ENCODE peak calls at places on chromosome 15, in eight cellular contexts. One of them, this sample, is unnamed.
A peak's percentile ranks its signal among the peaks of the same experiment; 100 is the strongest.

GRCh38 chr15:99053380-99054024 is 45.9 kb upstream of the PGPEP1L start:
- DNase-seq in T1000: no peak
- DNase-seq in bronchial epithelial cell: no peak
- DNase-seq in NCI-H510A treated with DMSO at 0.1 percent for 48 hours: no peak
- DNase-seq in stomach: no peak
- DNase-seq in ovary: no peak
- DNase-seq in smooth muscle cell of the brain vasculature: no peak
- DNase-seq in effector memory CD8-positive, alpha-beta T cell: no peak
- DNase-seq in this sample: no peak

GRCh38 chr15:79086814-79087213 is 3.8 kb downstream of the RASGRF1 start:
- DNase-seq in T1000: no peak
- DNase-seq in bronchial epithelial cell: no peak
- DNase-seq in NCI-H510A treated with DMSO at 0.1 percent for 48 hours: no peak
- DNase-seq in stomach: peak; percentile 8
- DNase-seq in ovary: no peak
- DNase-seq in smooth muscle cell of the brain vasculature: no peak
- DNase-seq in effector memory CD8-positive, alpha-beta T cell: no peak
- DNase-seq in this sample: no peak

GRCh38 chr15:73568881-73569280 is 64.3 kb downstream of the NPTN start:
- DNase-seq in T1000: no peak
- DNase-seq in bronchial epithelial cell: no peak
- DNase-seq in NCI-H510A treated with DMSO at 0.1 percent for 48 hours: no peak
- DNase-seq in stomach: no peak
- DNase-seq in ovary: no peak
- DNase-seq in smooth muscle cell of the brain vasculature: no peak
- DNase-seq in effector memory CD8-positive, alpha-beta T cell: no peak
- DNase-seq in this sample: no peak

GRCh38 chr15:74578496-74578994 is 37.1 kb upstream of the CLK3 start:
- DNase-seq in T1000: no peak
- DNase-seq in bronchial epithelial cell: no peak
- DNase-seq in NCI-H510A treated with DMSO at 0.1 percent for 48 hours: no peak
- DNase-seq in stomach: no peak
- DNase-seq in ovary: no peak
- DNase-seq in smooth muscle cell of the brain vasculature: no peak
- DNase-seq in effector memory CD8-positive, alpha-beta T cell: no peak
- DNase-seq in this sample: no peak

GRCh38 chr15:80854104-80854503 is 74.9 kb downstream of the CEMIP start:
- DNase-seq in T1000: no peak
- DNase-seq in bronchial epithelial cell: no peak
- DNase-seq in NCI-H510A treated with DMSO at 0.1 percent for 48 hours: no peak
- DNase-seq in stomach: no peak
- DNase-seq in ovary: peak; percentile 75
- DNase-seq in smooth muscle cell of the brain vasculature: no peak
- DNase-seq in effector memory CD8-positive, alpha-beta T cell: no peak
- DNase-seq in this sample: no peak

GRCh38 chr15:75454471-75455418 is 3.3 kb upstream of the SIN3A start:
- DNase-seq in T1000: peak; percentile 51
- DNase-seq in bronchial epithelial cell: peak; percentile 39
- DNase-seq in NCI-H510A treated with DMSO at 0.1 percent for 48 hours: peak; percentile 23
- DNase-seq in stomach: peak; percentile 67
- DNase-seq in ovary: peak; percentile 82
- DNase-seq in smooth muscle cell of the brain vasculature: no peak
- DNase-seq in effector memory CD8-positive, alpha-beta T cell: peak; percentile 78
- DNase-seq in this sample: peak; percentile 81

GRCh38 chr15:27704939-27705514 is 394.1 kb downstream of the OCA2 start:
- DNase-seq in T1000: no peak
- DNase-seq in bronchial epithelial cell: no peak
- DNase-seq in NCI-H510A treated with DMSO at 0.1 percent for 48 hours: no peak
- DNase-seq in stomach: no peak
- DNase-seq in ovary: no peak
- DNase-seq in smooth muscle cell of the brain vasculature: no peak
- DNase-seq in effector memory CD8-positive, alpha-beta T cell: no peak
- DNase-seq in this sample: no peak

GRCh38 chr15:70091649-70092461 is 5.9 kb downstream of the TLE3 start:
- DNase-seq in T1000: no peak
- DNase-seq in bronchial epithelial cell: peak; percentile 87
- DNase-seq in NCI-H510A treated with DMSO at 0.1 percent for 48 hours: peak; percentile 77
- DNase-seq in stomach: peak; percentile 67
- DNase-seq in ovary: no peak
- DNase-seq in smooth muscle cell of the brain vasculature: no peak
- DNase-seq in effector memory CD8-positive, alpha-beta T cell: peak; percentile 26
- DNase-seq in this sample: no peak

GRCh38 chr15:73273181-73274002 is 95.4 kb downstream of the HCN4 start:
- DNase-seq in T1000: no peak
- DNase-seq in bronchial epithelial cell: peak; percentile 51
- DNase-seq in NCI-H510A treated with DMSO at 0.1 percent for 48 hours: peak; percentile 49
- DNase-seq in stomach: peak; percentile 44
- DNase-seq in ovary: peak; percentile 43
- DNase-seq in smooth muscle cell of the brain vasculature: peak; percentile 32
- DNase-seq in effector memory CD8-positive, alpha-beta T cell: peak; percentile 38
- DNase-seq in this sample: peak; percentile 55

GRCh38 chr15:29102911-29103824 is 166.5 kb downstream of the NSMCE3 start:
- DNase-seq in T1000: peak; percentile 34
- DNase-seq in bronchial epithelial cell: no peak
- DNase-seq in NCI-H510A treated with DMSO at 0.1 percent for 48 hours: no peak
- DNase-seq in stomach: no peak
- DNase-seq in ovary: peak; percentile 60
- DNase-seq in smooth muscle cell of the brain vasculature: no peak
- DNase-seq in effector memory CD8-positive, alpha-beta T cell: no peak
- DNase-seq in this sample: no peak

GRCh38 chr15:96969892-96970710 is 639.6 kb downstream of the NR2F2 start:
- DNase-seq in T1000: no peak
- DNase-seq in bronchial epithelial cell: no peak
- DNase-seq in NCI-H510A treated with DMSO at 0.1 percent for 48 hours: no peak
- DNase-seq in stomach: no peak
- DNase-seq in ovary: no peak
- DNase-seq in smooth muscle cell of the brain vasculature: no peak
- DNase-seq in effector memory CD8-positive, alpha-beta T cell: no peak
- DNase-seq in this sample: no peak

GRCh38 chr15:37199546-37199945 is 99.2 kb upstream of the MEIS2 start:
- DNase-seq in T1000: no peak
- DNase-seq in bronchial epithelial cell: no peak
- DNase-seq in NCI-H510A treated with DMSO at 0.1 percent for 48 hours: no peak
- DNase-seq in stomach: no peak
- DNase-seq in ovary: no peak
- DNase-seq in smooth muscle cell of the brain vasculature: no peak
- DNase-seq in effector memory CD8-positive, alpha-beta T cell: no peak
- DNase-seq in this sample: no peak

GRCh38 chr15:58329781-58330467 is 101.9 kb upstream of the LIPC start:
- DNase-seq in T1000: no peak
- DNase-seq in bronchial epithelial cell: peak; percentile 35
- DNase-seq in NCI-H510A treated with DMSO at 0.1 percent for 48 hours: peak; percentile 63
- DNase-seq in stomach: peak; percentile 60
- DNase-seq in ovary: no peak
- DNase-seq in smooth muscle cell of the brain vasculature: no peak
- DNase-seq in effector memory CD8-positive, alpha-beta T cell: no peak
- DNase-seq in this sample: no peak

GRCh38 chr15:55683366-55683765 is 59.6 kb downstream of the PRTG start:
- DNase-seq in T1000: no peak
- DNase-seq in bronchial epithelial cell: no peak
- DNase-seq in NCI-H510A treated with DMSO at 0.1 percent for 48 hours: no peak
- DNase-seq in stomach: no peak
- DNase-seq in ovary: no peak
- DNase-seq in smooth muscle cell of the brain vasculature: no peak
- DNase-seq in effector memory CD8-positive, alpha-beta T cell: no peak
- DNase-seq in this sample: no peak

GRCh38 chr15:74833376-74834107 is 7.1 kb downstream of the CPLX3 start:
- DNase-seq in T1000: no peak
- DNase-seq in bronchial epithelial cell: no peak
- DNase-seq in NCI-H510A treated with DMSO at 0.1 percent for 48 hours: no peak
- DNase-seq in stomach: no peak
- DNase-seq in ovary: no peak
- DNase-seq in smooth muscle cell of the brain vasculature: no peak
- DNase-seq in effector memory CD8-positive, alpha-beta T cell: no peak
- DNase-seq in this sample: no peak

GRCh38 chr15:88625943-88626741 is 5.0 kb downstream of the AEN start:
- DNase-seq in T1000: no peak
- DNase-seq in bronchial epithelial cell: no peak
- DNase-seq in NCI-H510A treated with DMSO at 0.1 percent for 48 hours: no peak
- DNase-seq in stomach: no peak
- DNase-seq in ovary: no peak
- DNase-seq in smooth muscle cell of the brain vasculature: no peak
- DNase-seq in effector memory CD8-positive, alpha-beta T cell: no peak
- DNase-seq in this sample: no peak

GRCh38 chr15:95327661-95328060 is 1002.8 kb upstream of the NR2F2 start:
- DNase-seq in T1000: no peak
- DNase-seq in bronchial epithelial cell: no peak
- DNase-seq in NCI-H510A treated with DMSO at 0.1 percent for 48 hours: no peak
- DNase-seq in stomach: no peak
- DNase-seq in ovary: peak; percentile 65
- DNase-seq in smooth muscle cell of the brain vasculature: no peak
- DNase-seq in effector memory CD8-positive, alpha-beta T cell: no peak
- DNase-seq in this sample: peak; percentile 70